ENCODE peak calls at places on chromosomes 3 and 15, in seven cellular contexts. One of them, this sample, is unnamed.

GRCh38 chr3:70571696-70572095 is 259.3 kb upstream of the MDFIC2 start:
- DNase-seq in ecto neural progenitor cell: no peak
- DNase-seq in Daoy: no peak
- DNase-seq in pancreas: no peak
- DNase-seq in fibroblast of the conjunctiva: no peak
- DNase-seq in PC-3: no peak
- DNase-seq in RWPE1: no peak
- DNase-seq in this sample: no peak

GRCh38 chr3:81437683-81438082 is 323.8 kb downstream of the GBE1 start:
- DNase-seq in fibroblast of the conjunctiva: no peak
- DNase-seq in RWPE1: no peak
- DNase-seq in PC-3: no peak
- DNase-seq in ecto neural progenitor cell: no peak
- DNase-seq in Daoy: no peak
- DNase-seq in pancreas: no peak
- DNase-seq in this sample: no peak

GRCh38 chr3:102444101-102444500 is 9.3 kb downstream of the ZPLD1 start:
- DNase-seq in fibroblast of the conjunctiva: peak
- DNase-seq in RWPE1: no peak
- DNase-seq in PC-3: no peak
- DNase-seq in ecto neural progenitor cell: no peak
- DNase-seq in pancreas: no peak
- DNase-seq in Daoy: no peak
- DNase-seq in this sample: no peak

GRCh38 chr3:151283907-151284461 is 5.6 kb upstream of the P2RY14 start:
- DNase-seq in fibroblast of the conjunctiva: no peak
- DNase-seq in Daoy: peak
- DNase-seq in ecto neural progenitor cell: no peak
- DNase-seq in RWPE1: no peak
- DNase-seq in pancreas: no peak
- DNase-seq in PC-3: peak
- DNase-seq in this sample: peak

GRCh38 chr3:17639257-17639656 is 103.2 kb downstream of the TBC1D5 start:
- DNase-seq in RWPE1: peak
- DNase-seq in ecto neural progenitor cell: no peak
- DNase-seq in PC-3: peak
- DNase-seq in Daoy: peak
- DNase-seq in fibroblast of the conjunctiva: peak
- DNase-seq in pancreas: no peak
- DNase-seq in this sample: no peak

GRCh38 chr15:66885281-66885915 is 180.0 kb upstream of the SMAD3 start:
- DNase-seq in ecto neural progenitor cell: peak
- DNase-seq in Daoy: no peak
- DNase-seq in pancreas: no peak
- DNase-seq in RWPE1: no peak
- DNase-seq in PC-3: no peak
- DNase-seq in fibroblast of the conjunctiva: no peak
- DNase-seq in this sample: no peak

GRCh38 chr15:62758126-62758951 is 284.2 kb upstream of the TPM1 start:
- DNase-seq in pancreas: peak
- DNase-seq in ecto neural progenitor cell: no peak
- DNase-seq in fibroblast of the conjunctiva: peak
- DNase-seq in Daoy: peak
- DNase-seq in PC-3: peak
- DNase-seq in RWPE1: peak
- DNase-seq in this sample: no peak

GRCh38 chr3:143002083-143002712 is 828 bp downstream of the U2SURP start:
- DNase-seq in ecto neural progenitor cell: no peak
- DNase-seq in fibroblast of the conjunctiva: no peak
- DNase-seq in RWPE1: peak
- DNase-seq in PC-3: peak
- DNase-seq in pancreas: no peak
- DNase-seq in Daoy: no peak
- DNase-seq in this sample: no peak

GRCh38 chr3:117407317-117407716 is 697.7 kb downstream of the TUSC7 start:
- DNase-seq in pancreas: no peak
- DNase-seq in RWPE1: peak
- DNase-seq in ecto neural progenitor cell: no peak
- DNase-seq in fibroblast of the conjunctiva: peak
- DNase-seq in Daoy: peak
- DNase-seq in PC-3: peak
- DNase-seq in this sample: no peak

GRCh38 chr3:4413467-4413866 is 53.6 kb downstream of the SUMF1 start:
- DNase-seq in Daoy: no peak
- DNase-seq in PC-3: peak
- DNase-seq in pancreas: no peak
- DNase-seq in RWPE1: peak
- DNase-seq in ecto neural progenitor cell: no peak
- DNase-seq in fibroblast of the conjunctiva: no peak
- DNase-seq in this sample: no peak